ENCODE peak calls at places on chromosome 2, in eight cellular contexts. R is heart left ventricle, U is heart right ventricle, I is A549, J is neural crest cell, X is AG10803, H is RWPE1, T is ascending aorta. D is an unnamed sample.

GRCh38 chr2:24399434-24400206 is 39.3 kb upstream of the ITSN2 start:
- DNase-seq in R (no peak), U (no peak), I (no peak), J (no peak), X (no peak), H (no peak), T (no peak), D (no peak)

GRCh38 chr2:142310530-142310929 is 179.7 kb upstream of the LRP1B start:
- DNase-seq in R (no peak), U (no peak), I (no peak), J (no peak), X (no peak), H (no peak), T (no peak), D (no peak)

GRCh38 chr2:237305579-237305978 is 108.4 kb downstream of the COL6A3 start:
- DNase-seq in R (no peak), U (no peak), I (no peak), J (no peak), X (no peak), H (no peak), T (no peak), D (no peak)

GRCh38 chr2:50444286-50444685 is 587.6 kb downstream of the NRXN1 start:
- DNase-seq in R (no peak), U (no peak), I (no peak), J (no peak), X (no peak), H (peak), T (no peak), D (no peak)

GRCh38 chr2:26483957-26484565 is 6.1 kb upstream of the OTOF start:
- DNase-seq in R (no peak), U (no peak), I (no peak), J (no peak), X (no peak), H (no peak), T (no peak), D (no peak)

GRCh38 chr2:180141600-180141999 is 134.5 kb upstream of the CWC22 start:
- DNase-seq in R (no peak), U (no peak), I (no peak), J (no peak), X (no peak), H (no peak), T (no peak), D (no peak)

GRCh38 chr2:214019973-214020345 is 390.9 kb upstream of the VWC2L start:
- DNase-seq in R (no peak), U (no peak), I (no peak), J (no peak), X (no peak), H (no peak), T (no peak), D (no peak)

GRCh38 chr2:180776924-180777323 is 203.5 kb upstream of the UBE2E3 start:
- DNase-seq in R (no peak), U (no peak), I (no peak), J (no peak), X (peak), H (no peak), T (no peak), D (no peak)

GRCh38 chr2:58131191-58132011 is 84.8 kb downstream of the VRK2 start:
- DNase-seq in R (peak), U (peak), I (no peak), J (no peak), X (peak), H (no peak), T (no peak), D (no peak)

GRCh38 chr2:28997237-28997846 is 16.2 kb downstream of the TOGARAM2 start:
- DNase-seq in R (no peak), U (no peak), I (no peak), J (no peak), X (no peak), H (no peak), T (no peak), D (no peak)

GRCh38 chr2:2846379-2847130 is 515.5 kb upstream of the MYT1L start:
- DNase-seq in R (peak), U (peak), I (no peak), J (no peak), X (no peak), H (peak), T (no peak), D (no peak)

GRCh38 chr2:138827426-138828054 is 47.4 kb upstream of the NXPH2 start:
- DNase-seq in R (no peak), U (no peak), I (peak), J (peak), X (peak), H (peak), T (no peak), D (no peak)

GRCh38 chr2:107669335-107669734 is 157.4 kb upstream of the RGPD4 start:
- DNase-seq in R (no peak), U (no peak), I (no peak), J (no peak), X (peak), H (peak), T (no peak), D (no peak)

GRCh38 chr2:239806276-239806675 is 218.9 kb downstream of the NDUFA10 start:
- DNase-seq in R (no peak), U (no peak), I (no peak), J (no peak), X (no peak), H (no peak), T (no peak), D (no peak)

GRCh38 chr2:39523308-39524044 is 86.4 kb upstream of the MAP4K3 start:
- DNase-seq in R (no peak), U (no peak), I (peak), J (no peak), X (peak), H (peak), T (no peak), D (no peak)

GRCh38 chr2:188979730-188980123 is 5.6 kb downstream of the COL3A1 start:
- DNase-seq in R (no peak), U (no peak), I (no peak), J (no peak), X (peak), H (no peak), T (no peak), D (no peak)

GRCh38 chr2:54805255-54805654 is 81.8 kb downstream of the EML6 start:
- DNase-seq in R (no peak), U (no peak), I (no peak), J (no peak), X (no peak), H (no peak), T (no peak), D (no peak)

GRCh38 chr2:188813315-188813714 is 160.9 kb upstream of the COL3A1 start:
- DNase-seq in R (no peak), U (no peak), I (no peak), J (no peak), X (peak), H (no peak), T (no peak), D (no peak)

GRCh38 chr2:16014041-16014787 is 73.9 kb downstream of the MYCN start:
- DNase-seq in R (peak), U (peak), I (no peak), J (no peak), X (no peak), H (no peak), T (no peak), D (no peak)

GRCh38 chr2:19187323-19188020 is 171.0 kb downstream of the OSR1 start:
- DNase-seq in R (no peak), U (no peak), I (no peak), J (no peak), X (peak), H (peak), T (no peak), D (no peak)

GRCh38 chr2:213147550-213147949 is 3.9 kb downstream of the IKZF2 start:
- DNase-seq in R (no peak), U (no peak), I (no peak), J (no peak), X (no peak), H (no peak), T (no peak), D (no peak)

GRCh38 chr2:40625849-40626248 is 174.0 kb upstream of the SLC8A1 start:
- DNase-seq in R (no peak), U (no peak), I (no peak), J (no peak), X (peak), H (peak), T (no peak), D (no peak)

GRCh38 chr2:136085810-136086209 is 32.1 kb downstream of the CXCR4 start:
- DNase-seq in R (no peak), U (no peak), I (no peak), J (no peak), X (no peak), H (no peak), T (no peak), D (no peak)

GRCh38 chr2:174503161-174503809 is 16.5 kb upstream of the GPR155 start:
- DNase-seq in R (no peak), U (no peak), I (no peak), J (no peak), X (no peak), H (no peak), T (no peak), D (no peak)

GRCh38 chr2:201628545-201628944 is 14.8 kb downstream of the TMEM237 start:
- DNase-seq in R (no peak), U (no peak), I (no peak), J (no peak), X (peak), H (no peak), T (no peak), D (no peak)

GRCh38 chr2:220999351-220999750 is 572.8 kb downstream of the EPHA4 start:
- DNase-seq in R (no peak), U (no peak), I (no peak), J (no peak), X (no peak), H (no peak), T (no peak), D (no peak)

GRCh38 chr2:146982393-146982846 is 862.4 kb upstream of the ACVR2A start:
- DNase-seq in R (no peak), U (no peak), I (no peak), J (no peak), X (peak), H (peak), T (no peak), D (no peak)

GRCh38 chr2:216879727-216880508 is 20.1 kb upstream of the TNP1 start:
- DNase-seq in R (no peak), U (no peak), I (no peak), J (no peak), X (no peak), H (no peak), T (no peak), D (no peak)

GRCh38 chr2:85743304-85743978 is 10.3 kb upstream of the ATOH8 start:
- DNase-seq in R (no peak), U (no peak), I (no peak), J (no peak), X (peak), H (no peak), T (no peak), D (no peak)

GRCh38 chr2:16664052-16664731 is 1.4 kb downstream of the CYRIA start:
- DNase-seq in R (peak), U (peak), I (no peak), J (peak), X (peak), H (no peak), T (no peak), D (no peak)

GRCh38 chr2:172710584-172711024 is 25.0 kb upstream of the RAPGEF4 start:
- DNase-seq in R (no peak), U (no peak), I (peak), J (peak), X (peak), H (peak), T (no peak), D (no peak)

GRCh38 chr2:26164231-26164630 is 8.7 kb upstream of the GAREM2 start:
- DNase-seq in R (peak), U (no peak), I (no peak), J (no peak), X (no peak), H (no peak), T (no peak), D (no peak)

GRCh38 chr2:185942855-185943254 is 204.3 kb downstream of the FSIP2 start:
- DNase-seq in R (no peak), U (no peak), I (no peak), J (no peak), X (no peak), H (no peak), T (no peak), D (no peak)

DNA sequence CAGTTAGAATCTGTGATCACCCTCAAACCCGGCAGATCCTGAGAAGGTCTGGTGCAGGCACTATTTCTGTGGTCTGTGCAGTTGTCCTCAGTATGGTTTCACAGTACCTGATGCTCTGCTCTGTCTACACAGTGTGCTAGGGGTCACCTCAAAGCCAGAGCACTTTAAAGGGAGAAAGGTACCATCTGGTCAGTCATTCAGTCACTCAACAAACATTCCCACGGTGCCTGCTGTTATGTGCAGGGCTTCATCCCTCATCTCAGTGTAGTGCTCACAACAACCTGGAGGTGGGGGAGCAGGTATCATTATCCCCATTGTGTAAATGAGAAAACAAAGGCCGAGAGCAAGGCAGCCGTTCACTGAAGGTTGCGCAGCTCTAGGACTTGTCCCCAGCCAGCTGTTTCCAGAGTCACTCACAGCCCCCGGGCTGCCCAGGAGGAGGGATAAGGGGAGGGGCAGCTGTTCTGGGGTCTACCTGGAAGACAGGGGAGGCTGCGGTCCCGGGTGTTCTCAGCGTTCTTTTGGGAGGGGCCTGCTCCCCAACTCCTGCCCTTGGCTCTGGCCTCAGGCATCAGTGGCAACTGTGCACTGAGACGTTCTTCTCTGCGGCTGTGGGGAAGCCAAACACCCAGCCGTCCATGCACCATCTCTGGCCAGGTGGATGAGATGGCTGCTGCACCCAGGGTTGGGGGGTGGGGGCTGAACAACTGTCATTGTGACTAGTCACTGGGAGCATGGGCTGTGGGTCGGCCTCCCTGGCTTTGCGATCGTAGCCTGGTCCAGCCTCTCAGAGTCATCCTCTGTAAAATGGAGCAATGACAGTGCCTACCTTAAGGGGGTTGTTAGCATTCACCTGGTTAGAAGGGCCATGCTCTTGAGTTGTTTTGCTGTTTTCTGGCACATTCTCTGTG is 9.3 kb downstream of the INHBB start:
- DNase-seq in R (no peak), U (no peak), I (no peak), J (no peak), X (no peak), H (no peak), T (no peak), D (no peak)
- TF ChIP-seq CTCF in R (no peak), U (no peak), I (no peak), J (no peak), X (no peak), H (no peak), T (no peak), D (no peak)

GRCh38 chr2:10239561-10239967 is 63.1 kb upstream of the HPCAL1 start:
- DNase-seq in R (no peak), U (no peak), I (no peak), J (no peak), X (no peak), H (no peak), T (no peak), D (no peak)
- TF ChIP-seq CTCF in R (no peak), U (no peak), I (no peak), J (no peak), X (no peak), H (no peak), T (no peak), D (peak)

GRCh38 chr2:400988-401679 is 113.2 kb upstream of the ALKAL2 start:
- DNase-seq in R (no peak), U (no peak), I (no peak), J (no peak), X (no peak), H (no peak), T (no peak), D (no peak)

GRCh38 chr2:404581-404980 is 116.7 kb upstream of the ALKAL2 start:
- DNase-seq in R (no peak), U (no peak), I (no peak), J (no peak), X (no peak), H (no peak), T (no peak), D (no peak)

GRCh38 chr2:402721-403120 is 114.8 kb upstream of the ALKAL2 start:
- DNase-seq in R (no peak), U (no peak), I (no peak), J (no peak), X (no peak), H (no peak), T (no peak), D (no peak)

GRCh38 chr2:403682-404081 is 115.8 kb upstream of the ALKAL2 start:
- DNase-seq in R (no peak), U (no peak), I (no peak), J (no peak), X (no peak), H (no peak), T (no peak), D (no peak)

GRCh38 chr2:402206-402605 is 114.3 kb upstream of the ALKAL2 start:
- DNase-seq in R (no peak), U (no peak), I (no peak), J (no peak), X (no peak), H (no peak), T (no peak), D (no peak)
- TF ChIP-seq CTCF in R (no peak), U (no peak), I (no peak), J (no peak), X (no peak), H (no peak), T (no peak), D (no peak)

DNA sequence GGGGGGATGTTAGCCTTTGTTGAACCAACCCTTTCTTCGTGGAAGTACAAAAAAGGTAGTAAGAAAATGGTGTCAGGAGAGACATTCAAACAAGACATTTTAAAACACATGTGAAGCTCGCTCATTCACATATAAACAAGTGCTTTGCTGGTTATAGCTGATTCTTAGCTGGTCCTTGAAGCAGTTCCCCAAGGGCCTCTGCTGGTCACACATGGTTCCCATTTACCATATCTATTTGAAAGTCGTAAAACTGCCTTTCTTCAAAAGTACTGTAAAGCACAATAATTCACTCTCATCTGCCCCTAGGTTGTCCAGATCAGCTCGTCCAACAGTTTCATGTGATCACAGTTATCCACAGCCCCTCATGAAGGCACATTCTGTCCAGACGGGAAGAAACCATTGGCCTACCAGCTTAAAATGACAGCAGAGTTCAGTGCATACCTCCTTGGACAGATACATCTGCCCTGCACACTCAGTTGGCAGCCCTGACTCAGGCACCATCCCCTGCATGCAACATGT is 107.9 kb upstream of the HAAO start:
- DNase-seq in R (no peak), U (no peak), I (no peak), J (no peak), X (peak), H (no peak), T (no peak), D (no peak)
- TF ChIP-seq CTCF in R (no peak), U (no peak), I (no peak), J (no peak), X (no peak), H (no peak), T (no peak), D (no peak)

GRCh38 chr2:73986085-73986680 is 1.5 kb downstream of the TET3 start:
- DNase-seq in R (no peak), U (no peak), I (no peak), J (no peak), X (no peak), H (no peak), T (no peak), D (no peak)

GRCh38 chr2:73985318-73986084 is 791 bp downstream of the TET3 start:
- DNase-seq in R (no peak), U (peak), I (peak), J (peak), X (no peak), H (no peak), T (no peak), D (peak)

GRCh38 chr2:73987948-73988700 is 3.4 kb downstream of the TET3 start:
- DNase-seq in R (no peak), U (no peak), I (no peak), J (no peak), X (no peak), H (no peak), T (no peak), D (no peak)

GRCh38 chr2:73984922-73985317 is 210 bp downstream of the TET3 start:
- DNase-seq in R (peak), U (peak), I (peak), J (peak), X (no peak), H (no peak), T (no peak), D (peak)

DNA sequence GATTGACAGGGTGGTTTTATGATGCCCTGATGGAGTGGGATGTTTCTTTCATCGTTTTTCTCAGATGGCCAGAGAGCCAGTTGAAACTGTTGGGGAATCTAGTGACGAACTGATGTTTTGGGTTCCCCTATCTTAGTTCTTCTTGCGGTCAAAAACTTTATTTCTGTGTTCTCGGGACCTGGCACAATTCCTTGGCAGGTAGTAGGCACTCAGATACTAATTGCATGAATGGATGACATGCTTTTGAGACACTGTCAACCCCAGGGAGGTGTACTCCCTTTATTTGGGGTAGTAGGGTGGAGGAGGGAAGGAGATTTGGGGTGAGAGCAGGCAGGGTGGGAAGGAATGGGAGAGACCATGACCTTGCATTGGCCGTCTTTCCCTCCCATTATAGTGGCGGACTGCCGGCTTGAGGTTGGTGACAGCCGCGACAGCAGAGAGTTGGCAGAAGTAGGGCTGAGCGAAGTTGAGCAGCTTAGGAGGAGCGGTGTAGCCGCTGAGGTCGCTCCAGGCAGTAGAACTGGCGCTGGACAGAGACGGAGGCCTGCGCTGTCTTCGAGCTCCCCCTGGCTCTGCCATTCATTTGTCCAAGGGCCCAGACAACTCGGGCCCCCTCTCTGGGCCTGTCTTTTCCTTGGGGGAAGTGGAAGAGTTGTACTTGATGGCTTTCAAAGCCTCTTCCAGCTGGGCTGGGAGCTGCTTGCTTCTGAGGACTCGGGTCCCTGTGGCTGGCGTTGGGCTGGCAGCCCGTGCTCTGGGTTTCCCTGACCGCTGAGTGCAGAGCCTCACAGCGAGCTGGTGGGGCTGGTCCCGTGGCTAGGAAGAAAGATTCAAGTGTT is 2.6 kb downstream of the TET3 start:
- DNase-seq in R (no peak), U (peak), I (no peak), J (peak), X (no peak), H (no peak), T (no peak), D (no peak)
- TF ChIP-seq CTCF in R (peak), U (peak), I (no peak), J (no peak), X (peak), H (no peak), T (no peak), D (no peak)